ENCODE peak calls at places on chromosomes 2 and 18, in five cellular contexts. W, Q, J, I and B are unnamed samples.

GRCh38 chr2:20143263-20143662 is 81.7 kb downstream of the SDC1 start:
- DNase-seq in W (no peak), Q (no peak), I (no peak), J (no peak), B (no peak)

GRCh38 chr2:226869371-226869770 is 33.5 kb downstream of the RHBDD1 start:
- DNase-seq in W (no peak), Q (peak), J (no peak), I (no peak), B (no peak)

GRCh38 chr2:28134857-28135256 is 244.3 kb downstream of the BABAM2 start:
- DNase-seq in Q (no peak), I (no peak), J (no peak), W (no peak), B (no peak)

GRCh38 chr2:226495466-226496161 is 304.0 kb downstream of the IRS1 start:
- DNase-seq in W (no peak), J (no peak), I (no peak), Q (no peak), B (no peak)

GRCh38 chr2:1745171-1746023 is 1.1 kb upstream of the PXDN start:
- DNase-seq in Q (no peak), I (no peak), W (no peak), J (no peak), B (no peak)

GRCh38 chr18:28208268-28208667 is 31.3 kb upstream of the CDH2 start:
- DNase-seq in J (no peak), I (no peak), Q (no peak), W (no peak), B (no peak)

GRCh38 chr2:85222792-85223191 is 89.6 kb downstream of the TCF7L1 start:
- DNase-seq in Q (no peak), J (no peak), I (no peak), W (no peak), B (no peak)

GRCh38 chr18:50638623-50639398 is 78.9 kb downstream of the MAPK4 start:
- DNase-seq in I (no peak), J (peak), W (no peak), Q (peak), B (peak)

GRCh38 chr2:82027901-82028570 is 1723.5 kb upstream of the LRRTM1 start:
- DNase-seq in W (no peak), Q (no peak), J (no peak), I (no peak), B (no peak)

GRCh38 chr2:104888489-104889245 is 34.8 kb downstream of the POU3F3 start:
- DNase-seq in J (no peak), I (no peak), Q (no peak), W (no peak), B (no peak)

GRCh38 chr2:45014016-45014702 is 4.9 kb upstream of the SIX2 start:
- DNase-seq in Q (peak), J (no peak), W (peak), I (peak), B (no peak)

GRCh38 chr2:45849491-45850283 is 198.2 kb downstream of the PRKCE start:
- DNase-seq in Q (no peak), I (no peak), W (no peak), J (no peak), B (no peak)

GRCh38 chr18:79582978-79583377 is 96.6 kb upstream of the CTDP1 start:
- DNase-seq in I (no peak), J (no peak), Q (no peak), W (no peak), B (no peak)

GRCh38 chr2:201984800-201985525 is 48.7 kb upstream of the FZD7 start:
- DNase-seq in W (no peak), Q (peak), I (peak), J (no peak), B (no peak)

GRCh38 chr2:176652300-176653182 is 383.3 kb downstream of the MTX2 start:
- DNase-seq in I (no peak), Q (peak), W (peak), J (no peak), B (no peak)

GRCh38 chr2:112033600-112033999 is 21.5 kb upstream of the TMEM87B start:
- DNase-seq in J (no peak), I (no peak), Q (no peak), W (no peak), B (no peak)

GRCh38 chr18:61892683-61893303 is at the start of gene RNF152:
- DNase-seq in I (peak), W (no peak), Q (peak), J (no peak), B (peak)

GRCh38 chr2:45984366-45984765 is 312.8 kb upstream of the EPAS1 start:
- DNase-seq in I (no peak), Q (no peak), W (no peak), J (no peak), B (peak)

GRCh38 chr2:45627911-45628310 is 16.8 kb upstream of the SRBD1 start:
- DNase-seq in W (no peak), I (no peak), Q (no peak), J (no peak), B (no peak)

GRCh38 chr2:28606986-28607441 is 111.2 kb downstream of the PLB1 start:
- DNase-seq in J (no peak), Q (peak), I (no peak), W (no peak), B (no peak)

GRCh38 chr2:218981390-218982311 is 3.3 kb downstream of the FEV start:
- DNase-seq in Q (peak), I (peak), W (no peak), J (no peak), B (no peak)

GRCh38 chr2:58950795-58951462 is 709.8 kb upstream of the FANCL start:
- DNase-seq in W (no peak), I (no peak), Q (no peak), J (no peak), B (no peak)

GRCh38 chr2:71618327-71619113 is 165.2 kb downstream of the DYSF start:
- DNase-seq in Q (no peak), J (no peak), I (no peak), W (peak), B (peak)

GRCh38 chr2:75454221-75454620 is 106.5 kb downstream of the EVA1A start:
- DNase-seq in J (no peak), W (no peak), Q (no peak), I (no peak), B (no peak)

GRCh38 chr2:226640501-226640900 is 159.1 kb downstream of the IRS1 start:
- DNase-seq in I (no peak), Q (no peak), J (no peak), W (no peak), B (no peak)

GRCh38 chr2:58834404-58834803 is 593.3 kb upstream of the FANCL start:
- DNase-seq in J (peak), W (peak), Q (peak), I (no peak), B (peak)

GRCh38 chr2:96305979-96306308 is 598 bp upstream of the SNRNP200 start:
- DNase-seq in I (no peak), J (no peak), W (no peak), Q (peak), B (no peak)

GRCh38 chr2:9228781-9229469 is 22.3 kb downstream of the ASAP2 start:
- DNase-seq in W (no peak), I (no peak), J (no peak), Q (no peak), B (no peak)

GRCh38 chr2:26355038-26355995 is 8.7 kb upstream of the ADGRF3 start:
- DNase-seq in Q (peak), W (no peak), J (no peak), I (no peak), B (no peak)